ENCODE peak calls at places on chromosomes 13 and 19, in eight cellular contexts. N is GM10248; Z is ovary; E is Karpas-422; W is stimulated activated CD4-positive, alpha-beta T cell treated with anti-CD3 and anti-CD28 coated beads, Interleukin-12 subunit alpha, Interleukin-12 subunit beta, amount 100 ng/mL, for 48 hours; B is NCI-H510A treated with DMSO at 0.1 percent for 48 hours; Y is GF-D8; S is PC-9. C is an unnamed sample.
A peak's percentile ranks its signal among the peaks of the same experiment; 100 is the strongest.

GRCh38 chr13:98276486-98276885 is 99.4 kb upstream of the RNF113B start:
- DNase-seq in B (no peak), N (no peak), S (no peak), Y (no peak), W (no peak), Z (no peak), E (no peak), C (no peak)

GRCh38 chr13:79722885-79723445 is 242.0 kb downstream of the NDFIP2 start:
- DNase-seq in W (no peak), B (no peak), Y (no peak), N (no peak), Z (no peak), S (no peak), E (no peak), C (no peak)

GRCh38 chr13:35988648-35989081 is 142.5 kb downstream of the DCLK1 start:
- DNase-seq in N (no peak), B (peak; percentile 25), Z (no peak), W (no peak), E (no peak), Y (no peak), S (no peak), C (no peak)

GRCh38 chr19:56120002-56120370 is 1.1 kb downstream of the ZNF787 start:
- DNase-seq in S (peak; percentile 11), Y (no peak), B (no peak), W (no peak), E (no peak), Z (no peak), N (no peak), C (no peak)

GRCh38 chr13:32142115-32142514 is 110.5 kb downstream of the FRY start:
- DNase-seq in B (no peak), Z (no peak), W (no peak), Y (no peak), E (no peak), N (no peak), S (no peak), C (no peak)

GRCh38 chr19:2702170-2703076 is at the start of gene GNG7:
- DNase-seq in Z (peak; percentile 97), S (peak; percentile 90), W (peak; percentile 92), N (peak; percentile 100), B (no peak), E (peak; percentile 98), Y (peak; percentile 47), C (peak; percentile 95)

GRCh38 chr13:44904982-44905381 is 84.3 kb downstream of the NUFIP1 start:
- DNase-seq in B (no peak), Z (peak; percentile 74), Y (no peak), W (no peak), E (no peak), S (peak; percentile 23), N (no peak), C (peak; percentile 69)

GRCh38 chr19:49921871-49922755 is 6.9 kb upstream of the ATF5 start:
- DNase-seq in Z (no peak), Y (no peak), E (no peak), N (no peak), B (no peak), W (no peak), S (no peak), C (no peak)

GRCh38 chr19:4390862-4391693 is 9.3 kb downstream of the SH3GL1 start:
- DNase-seq in N (no peak), S (no peak), Y (no peak), E (no peak), W (no peak), Z (no peak), B (no peak), C (no peak)

GRCh38 chr13:114047358-114047881 is 73.5 kb upstream of the C13orf46 start:
- DNase-seq in S (no peak), W (no peak), E (no peak), N (peak; percentile 82), Y (no peak), Z (no peak), B (peak; percentile 35), C (peak; percentile 33)

GRCh38 chr19:39407394-39407643 is 672 bp downstream of the ZFP36 start:
- DNase-seq in S (no peak), N (no peak), Z (peak; percentile 68), Y (no peak), E (no peak), W (no peak), B (no peak), C (no peak)

GRCh38 chr13:23824355-23824754 is 64.8 kb downstream of the MIPEP start:
- DNase-seq in Z (no peak), W (no peak), B (no peak), S (no peak), N (no peak), Y (no peak), E (no peak), C (no peak)

GRCh38 chr19:33720691-33721682 is 75.7 kb upstream of the KCTD15 start:
- DNase-seq in W (no peak), S (no peak), N (no peak), Y (no peak), B (no peak), E (peak; percentile 48), Z (no peak), C (no peak)

GRCh38 chr19:32869369-32870153 is at the start of gene SLC7A9:
- DNase-seq in W (no peak), B (no peak), N (no peak), Y (no peak), Z (no peak), E (no peak), S (no peak), C (no peak)

GRCh38 chr13:95530178-95530577 is 22.3 kb upstream of the CLDN10 start:
- DNase-seq in Y (peak; percentile 68), E (no peak), N (no peak), S (peak; percentile 44), W (no peak), B (peak; percentile 90), Z (no peak), C (no peak)

GRCh38 chr19:4966591-4966990 is 2.3 kb upstream of the KDM4B start:
- DNase-seq in S (no peak), B (no peak), Z (no peak), N (no peak), W (no peak), Y (no peak), E (no peak), C (no peak)

GRCh38 chr13:29676941-29677452 is 81.5 kb upstream of the SLC7A1 start:
- DNase-seq in Z (no peak), W (no peak), B (peak; percentile 46), S (peak; percentile 36), N (no peak), E (no peak), Y (no peak), C (no peak)

GRCh38 chr13:25648996-25649633 is 277.3 kb downstream of the ATP8A2 start:
- DNase-seq in Z (no peak), Y (no peak), N (no peak), E (no peak), S (no peak), B (peak; percentile 77), W (no peak), C (no peak)

GRCh38 chr19:55688422-55689218 is 13.6 kb downstream of the EPN1 start:
- DNase-seq in W (no peak), Z (no peak), Y (no peak), N (no peak), E (no peak), S (no peak), B (peak; percentile 29), C (peak; percentile 32)

GRCh38 chr13:28047784-28048388 is 52.5 kb downstream of the FLT3 start:
- DNase-seq in N (peak; percentile 72), Z (no peak), B (no peak), S (no peak), E (peak; percentile 75), Y (no peak), W (no peak), C (no peak)

GRCh38 chr19:2242092-2242537 is 5.5 kb downstream of the SF3A2 start:
- DNase-seq in B (no peak), W (no peak), S (no peak), E (no peak), Z (no peak), Y (no peak), N (no peak), C (no peak)

GRCh38 chr13:112346899-112347229 is 29.3 kb upstream of the SPACA7 start:
- DNase-seq in E (no peak), N (no peak), W (no peak), B (no peak), S (no peak), Z (no peak), Y (no peak), C (no peak)

GRCh38 chr13:51549593-51549992 is 34.7 kb upstream of the WDFY2 start:
- DNase-seq in W (no peak), Z (no peak), Y (no peak), S (no peak), B (no peak), N (no peak), E (no peak), C (no peak)

GRCh38 chr13:40665754-40666057 is 735 bp downstream of the FOXO1 start:
- DNase-seq in E (peak; percentile 75), S (no peak), B (no peak), W (no peak), Z (no peak), Y (no peak), N (peak; percentile 42), C (no peak)

GRCh38 chr13:22561581-22561980 is 619.2 kb upstream of the SGCG start:
- DNase-seq in B (no peak), W (no peak), S (no peak), E (no peak), N (no peak), Z (no peak), Y (no peak), C (no peak)

GRCh38 chr13:107367258-107367657 is 799.3 kb upstream of the ARGLU1 start:
- DNase-seq in Z (no peak), B (no peak), S (no peak), Y (no peak), E (no peak), N (no peak), W (no peak), C (no peak)

GRCh38 chr19:3671680-3672574 is 28.3 kb downstream of the PIP5K1C start:
- DNase-seq in Y (no peak), E (peak; percentile 71), S (no peak), B (no peak), N (peak; percentile 60), Z (peak; percentile 54), W (no peak), C (no peak)

GRCh38 chr19:40304306-40304705 is 19.2 kb upstream of the AKT2 start:
- DNase-seq in E (no peak), S (no peak), N (no peak), Y (no peak), B (no peak), Z (no peak), W (no peak), C (no peak)

GRCh38 chr13:95155504-95155903 is 145.7 kb downstream of the ABCC4 start:
- DNase-seq in N (no peak), W (no peak), S (no peak), Z (no peak), Y (no peak), E (no peak), B (peak; percentile 37), C (no peak)

GRCh38 chr19:41994521-41994971 is 516 bp upstream of the ATP1A3 start:
- DNase-seq in B (no peak), Y (no peak), W (no peak), S (no peak), E (peak; percentile 54), Z (no peak), N (no peak), C (no peak)

GRCh38 chr13:52925775-52926285 is 77.4 kb upstream of the PCDH8 start:
- DNase-seq in W (no peak), E (no peak), N (no peak), S (no peak), Z (no peak), Y (no peak), B (peak; percentile 31), C (peak; percentile 73)

GRCh38 chr13:52109096-52109495 is 19.8 kb downstream of the NEK5 start:
- DNase-seq in Z (no peak), N (no peak), S (no peak), Y (no peak), W (no peak), E (no peak), B (no peak), C (no peak)

GRCh38 chr19:1214862-1215731 is 9.5 kb downstream of the STK11 start:
- DNase-seq in E (no peak), W (no peak), S (peak; percentile 60), Z (no peak), N (no peak), Y (no peak), B (no peak), C (peak; percentile 84)

GRCh38 chr19:50239916-50240585 is 36.6 kb downstream of the MYH14 start:
- DNase-seq in W (no peak), E (no peak), Y (no peak), N (no peak), B (no peak), Z (no peak), S (no peak), C (no peak)

C was measured in Right ventricle myocardium superior.